ENCODE peak calls at places on chromosomes 12 and 14, in ten cellular contexts. L is Peyer's patch, B is lung, E is right lobe of liver, R is H1, F is mesendoderm, T is IMR-90, X is esophagus muscularis mucosa, H is left lung, P is heart left ventricle. Q is an unnamed sample. For H3K4me1 and H3K27me3, the result is how much of the 10 kb centered on the place peaks cover.

GRCh38 chr14:98798099-98798498 is 473.9 kb downstream of the BCL11B start:
- DNase-seq in T (no peak), B (no peak), L (no peak), X (no peak), H (no peak), E (no peak), F (no peak), R (no peak), P (no peak), Q (no peak)

GRCh38 chr12:98909749-98910148 is 264.7 kb downstream of the APAF1 start:
- DNase-seq in F (peak), X (no peak), E (no peak), R (peak), T (no peak), H (no peak), B (no peak), L (no peak), P (no peak), Q (no peak)

GRCh38 chr12:104360988-104361707 is 57.6 kb downstream of the EID3 start:
- DNase-seq in B (no peak), F (peak), H (no peak), T (peak), E (no peak), P (no peak), X (no peak), L (no peak), R (no peak), Q (no peak)

GRCh38 chr12:107318804-107319535 is 225.6 kb upstream of the CRY1 start:
- DNase-seq in X (no peak), P (peak), R (no peak), L (no peak), H (no peak), B (no peak), F (peak), T (peak), E (peak), Q (no peak)

GRCh38 chr14:106879241-106879640 is 1352.9 kb downstream of the TMEM121 start:
- DNase-seq in L (peak), B (no peak), R (no peak), F (no peak), X (no peak), E (no peak), P (no peak), H (no peak), T (no peak), Q (peak)

GRCh38 chr14:92914087-92914656 is 8.8 kb upstream of the CHGA start:
- DNase-seq in H (no peak), L (no peak), X (no peak), T (peak), B (no peak), F (peak), P (peak), E (no peak), R (no peak), Q (no peak)

GRCh38 chr12:43285248-43285647 is 266.8 kb downstream of the ADAMTS20 start:
- DNase-seq in F (no peak), T (peak), B (no peak), H (no peak), E (no peak), X (no peak), R (no peak), P (no peak), L (no peak), Q (no peak)

GRCh38 chr12:94644141-94644575 is 6.2 kb downstream of the TMCC3 start:
- DNase-seq in X (no peak), R (no peak), T (peak), P (peak), E (peak), L (peak), B (no peak), F (no peak), H (peak), Q (no peak)

GRCh38 chr14:94142247-94142646 is 12.8 kb upstream of the IFI27L2 start:
- DNase-seq in L (no peak), B (peak), F (no peak), R (no peak), T (no peak), H (no peak), E (no peak), P (no peak), X (peak), Q (no peak)

GRCh38 chr14:37819155-37820015 is 224.0 kb downstream of the TTC6 start:
- DNase-seq in B (no peak), L (no peak), H (no peak), F (peak), P (no peak), R (no peak), E (no peak), X (no peak), T (peak), Q (no peak)

GRCh38 chr12:92784795-92785562 is 82.2 kb downstream of the PLEKHG7 start:
- DNase-seq in B (no peak), H (no peak), P (no peak), E (no peak), F (peak), T (peak), L (no peak), X (no peak), R (peak), Q (no peak)

GRCh38 chr14:68959035-68959434 is 20.1 kb downstream of the ACTN1 start:
- DNase-seq in F (no peak), R (no peak), B (no peak), L (no peak), E (no peak), H (no peak), T (no peak), X (no peak), P (no peak), Q (no peak)

GRCh38 chr14:96207686-96208085 is 3.0 kb downstream of the BDKRB2 start:
- DNase-seq in B (no peak), H (no peak), X (no peak), P (no peak), F (no peak), E (no peak), R (no peak), L (no peak), T (no peak), Q (no peak)

GRCh38 chr14:68824517-68825347 is 31.9 kb upstream of the ZFP36L1 start:
- DNase-seq in H (peak), R (peak), P (peak), L (peak), F (peak), X (no peak), E (peak), T (peak), B (peak), Q (peak)

GRCh38 chr12:81598205-81598604 is 160.9 kb downstream of the PPFIA2 start:
- DNase-seq in R (no peak), H (no peak), P (no peak), B (no peak), F (no peak), L (no peak), T (no peak), E (no peak), X (no peak), Q (no peak)

GRCh38 chr14:51173863-51174262 is 66.2 kb upstream of the TMX1 start:
- DNase-seq in X (no peak), B (no peak), P (no peak), T (no peak), E (no peak), L (no peak), H (no peak), F (no peak), R (no peak), Q (no peak)

GRCh38 chr12:100372846-100373245 is 16.0 kb downstream of the SLC17A8 start:
- DNase-seq in B (no peak), T (no peak), H (no peak), E (no peak), R (peak), F (peak), X (no peak), P (no peak), L (no peak), Q (no peak)

GRCh38 chr12:118922405-118922804 is 58.9 kb upstream of the SRRM4 start:
- DNase-seq in T (no peak), R (no peak), P (no peak), L (no peak), E (no peak), F (peak), H (no peak), B (no peak), X (no peak), Q (no peak)

GRCh38 chr12:19323768-19324167 is 115.5 kb upstream of the AEBP2 start:
- DNase-seq in X (no peak), F (no peak), T (peak), E (no peak), H (no peak), B (no peak), R (no peak), P (no peak), L (no peak), Q (no peak)

GRCh38 chr14:56176530-56176929 is 58.3 kb downstream of the PELI2 start:
- DNase-seq in X (no peak), L (no peak), P (no peak), F (no peak), B (no peak), E (no peak), R (no peak), H (no peak), T (no peak), Q (no peak)

GRCh38 chr12:89494411-89495231 is 30.0 kb downstream of the GALNT4 start:
- DNase-seq in E (no peak), R (no peak), F (no peak), L (no peak), B (no peak), H (no peak), P (no peak), X (peak), T (peak), Q (no peak)

GRCh38 chr12:49410833-49411232 is 43.6 kb downstream of the SPATS2 start:
- DNase-seq in X (no peak), P (no peak), H (no peak), B (no peak), R (no peak), E (no peak), T (no peak), F (no peak), L (no peak), Q (no peak)

GRCh38 chr12:54984602-54985376 is at the start of gene TESPA1:
- DNase-seq in R (no peak), E (peak), P (peak), X (no peak), L (peak), B (peak), H (peak), T (no peak), F (peak), Q (peak)

GRCh38 chr12:41189395-41190251 is 1.5 kb downstream of the PDZRN4 start:
- DNase-seq in R (no peak), L (no peak), F (peak), X (no peak), H (no peak), E (no peak), P (no peak), B (no peak), T (no peak), Q (no peak)

GRCh38 chr12:9184276-9184675 is 23.9 kb downstream of the PZP start:
- DNase-seq in H (no peak), X (no peak), T (no peak), B (no peak), L (no peak), P (no peak), R (no peak), E (no peak), F (no peak), Q (no peak)

DNA sequence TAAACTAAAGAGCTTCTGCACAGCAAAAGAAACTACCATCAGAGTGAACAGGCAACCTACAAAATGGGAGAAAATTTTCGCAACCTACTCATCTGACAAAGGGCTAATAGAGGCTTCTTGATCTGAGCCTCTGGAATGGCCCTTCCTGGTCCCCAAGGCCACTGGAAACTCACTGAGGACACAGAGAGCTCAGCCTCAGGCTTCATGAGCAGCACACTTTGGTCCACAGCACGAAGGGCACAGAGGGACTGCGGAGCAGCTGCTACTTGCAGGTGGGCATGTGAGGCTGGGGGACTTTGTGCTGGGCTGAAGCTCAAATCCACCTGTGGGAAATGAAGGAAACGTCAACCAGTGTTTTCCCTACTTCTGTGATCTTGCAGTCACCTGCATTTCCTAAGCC is 27.4 kb downstream of the PZP start:
- DNase-seq in F (no peak), T (no peak), R (no peak), X (no peak), E (no peak), P (no peak), L (no peak), B (no peak), H (no peak), Q (no peak)
- H3K4me1 ChIP-seq in F (under half), T (under half), R (under half), X (under half), E (under half), P (under half), L (under half), B (under half), H (under half), Q (under half)

DNA sequence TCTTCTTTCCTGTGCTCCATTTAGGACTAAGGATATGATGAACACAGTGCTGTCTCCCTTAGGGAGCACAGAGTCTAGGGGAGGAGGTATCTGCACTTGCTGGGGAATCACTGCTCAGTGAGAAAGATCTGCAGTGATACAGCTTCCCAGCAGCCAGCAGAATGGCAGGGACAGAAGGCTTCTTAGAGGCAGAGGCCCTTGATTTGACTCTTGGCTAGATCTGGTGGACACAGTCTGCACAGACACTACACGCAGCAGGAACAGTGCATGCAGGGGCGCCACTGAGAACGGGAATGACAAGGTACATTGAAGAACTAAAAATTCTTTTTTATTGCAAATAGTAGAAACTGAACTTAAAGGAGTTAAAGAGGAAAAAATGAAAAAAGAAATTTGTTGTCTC is 51.6 kb downstream of the KCNA1 start:
- DNase-seq in P (no peak), R (no peak), H (no peak), T (no peak), B (no peak), L (no peak), X (no peak), E (no peak), F (no peak), Q (no peak)
- H3K27me3 ChIP-seq in P (under half), R (under half), H (half or more), T (under half), B (under half), L (under half), X (under half), E (under half), F (under half), Q (under half)

GRCh38 chr12:46516238-46516932 is 143.8 kb upstream of the SLC38A2 start:
- DNase-seq in T (no peak), F (no peak), E (no peak), B (no peak), R (no peak), H (no peak), X (no peak), L (no peak), P (no peak), Q (no peak)
- H3K4me3 ChIP-seq in T (no peak), F (no peak), E (no peak), B (no peak), R (no peak), H (no peak), X (no peak), L (no peak), P (no peak), Q (no peak)

GRCh38 chr12:75488553-75488952 is 8.0 kb downstream of the GLIPR1 start:
- DNase-seq in B (no peak), F (peak), P (no peak), R (no peak), H (no peak), X (no peak), T (peak), E (no peak), L (peak), Q (no peak)
- H3K4me1 ChIP-seq in B (under half), F (under half), P (under half), R (under half), H (under half), X (under half), T (under half), E (under half), L (under half), Q (under half)

DNA sequence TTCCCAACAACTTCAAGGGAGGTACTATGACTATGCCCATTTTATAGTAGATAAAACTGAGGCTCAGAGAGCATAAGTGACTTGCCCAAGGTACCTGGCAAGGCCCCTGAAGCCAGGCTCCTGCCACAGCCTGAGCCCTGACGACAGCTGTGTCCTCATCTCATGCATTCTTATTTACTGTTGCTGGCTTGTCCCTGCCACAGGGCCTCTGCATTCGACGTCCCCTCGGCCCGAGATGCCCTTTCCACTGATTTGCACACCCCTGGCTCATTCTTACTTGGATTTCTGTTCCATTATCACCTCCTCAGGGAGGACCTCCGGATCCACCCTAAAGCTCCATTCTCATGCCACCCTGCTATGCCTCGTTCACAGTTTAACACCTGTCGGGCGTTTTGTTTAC is 2.6 kb downstream of the TESC start:
- DNase-seq in E (no peak), R (no peak), T (no peak), F (no peak), P (no peak), L (no peak), H (peak), X (no peak), B (no peak), Q (no peak)
- H3K27me3 ChIP-seq in E (under half), R (under half), T (half or more), F (under half), P (under half), L (under half), H (half or more), X (under half), B (under half), Q (under half)

GRCh38 chr12:27782481-27782880 is 2.4 kb upstream of the MANSC4 start:
- DNase-seq in L (no peak), T (no peak), H (no peak), R (no peak), P (no peak), E (no peak), X (no peak), F (peak), B (no peak), Q (no peak)

GRCh38 chr12:27780612-27781408 is 774 bp upstream of the MANSC4 start:
- DNase-seq in P (peak), F (peak), E (no peak), H (no peak), L (peak), T (peak), R (no peak), B (peak), X (no peak), Q (peak)

GRCh38 chr12:27779837-27780611 is at the start of the genes KLHL42 and MANSC4:
- DNase-seq in X (no peak), P (peak), B (peak), L (peak), R (no peak), T (peak), E (peak), F (peak), H (peak), Q (peak)

GRCh38 chr12:27779416-27779815 is 617 bp upstream of the KLHL42 start:
- DNase-seq in H (no peak), X (no peak), R (no peak), P (no peak), L (peak), T (no peak), F (peak), E (no peak), B (no peak), Q (no peak)

DNA sequence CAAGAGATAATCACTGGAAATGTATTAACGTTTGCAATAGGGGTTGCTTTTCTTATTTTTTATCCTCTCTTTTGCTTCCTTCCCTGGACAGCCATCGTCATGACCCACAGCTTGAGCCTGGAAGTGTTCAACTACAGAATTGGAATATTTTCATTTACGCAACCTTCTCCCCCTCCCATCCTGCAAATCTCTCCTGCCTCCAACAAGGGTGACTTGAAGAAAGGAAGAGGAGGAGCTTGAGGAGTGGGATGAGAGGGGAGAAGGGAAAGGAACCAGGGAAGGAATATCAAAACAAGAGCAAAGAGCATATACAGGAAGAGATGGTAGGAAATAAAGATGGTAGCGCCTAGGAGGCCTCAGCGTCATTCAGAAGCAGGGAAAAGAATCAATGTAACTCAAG is 1.6 kb upstream of the MANSC4 start:
- DNase-seq in B (no peak), F (peak), L (no peak), E (no peak), X (no peak), R (no peak), T (peak), H (no peak), P (no peak), Q (no peak)
- H3K4me3 ChIP-seq in B (no peak), F (no peak), L (no peak), E (no peak), X (peak), R (peak), T (peak), H (peak), P (peak), Q (no peak)

DNA sequence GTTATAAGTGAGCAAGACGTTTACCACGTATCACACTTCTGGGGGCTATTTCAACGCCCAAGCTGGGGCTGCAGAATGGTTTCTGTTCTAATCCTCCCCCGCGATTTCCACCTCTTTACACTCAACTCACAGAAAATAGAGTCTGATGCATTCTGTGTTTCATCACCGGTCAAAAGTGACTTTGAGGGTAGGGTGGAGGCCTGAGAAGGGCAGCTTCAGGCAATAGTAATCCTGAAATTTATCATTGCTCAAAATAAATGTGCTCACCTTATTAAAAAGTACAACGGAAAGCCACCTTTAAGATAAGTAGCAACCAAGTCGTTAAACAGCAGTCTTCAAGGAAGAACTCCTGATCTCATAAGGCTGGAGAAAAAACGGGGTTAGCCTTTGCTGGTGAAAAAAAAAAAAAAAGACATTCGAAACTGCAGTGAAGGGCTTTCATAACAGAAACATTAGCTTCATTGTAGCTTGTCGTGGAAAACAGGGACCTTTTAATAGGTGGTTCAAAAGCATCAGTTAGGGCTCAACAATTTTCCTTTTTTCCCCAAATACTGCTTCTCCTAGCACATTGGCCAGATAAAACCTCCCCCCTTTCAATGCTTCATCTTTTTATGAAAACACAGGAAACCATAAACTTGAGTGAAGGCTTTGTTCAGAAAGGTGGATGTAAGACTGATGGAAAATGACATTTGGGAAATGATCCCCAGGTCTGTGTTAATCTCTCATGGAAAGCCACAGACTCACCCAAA is 63.7 kb upstream of the PTGR2 start:
- DNase-seq in X (no peak), H (no peak), T (peak), F (no peak), E (peak), B (no peak), L (no peak), R (no peak), P (no peak), Q (no peak)
- H3K4me1 ChIP-seq in X (half or more), H (under half), T (under half), F (under half), E (under half), B (under half), L (half or more), R (under half), P (half or more), Q (under half)

Q was measured in effector memory CD4-positive, alpha-beta T cell.